ENCODE peak calls at places on chromosomes 1 and 21, in eight cellular contexts. R is AG09319, F is neural crest cell, H is suprapubic skin, T is body of pancreas, D is fibroblast of mammary gland, K is epithelial cell of esophagus, V is colonic mucosa. W is an unnamed sample.

GRCh38 chr1:48007044-48007443 is 9.9 kb upstream of the TRABD2B start:
- DNase-seq in R (no peak), F (no peak), H (no peak), T (no peak), D (peak), K (peak), V (no peak), W (no peak)

GRCh38 chr1:51661081-51661518 is 44.2 kb downstream of the OSBPL9 start:
- DNase-seq in R (peak), F (no peak), H (no peak), T (no peak), D (peak), K (peak), V (no peak), W (no peak)

GRCh38 chr1:71365451-71365850 is 284.6 kb upstream of the ZRANB2 start:
- DNase-seq in R (no peak), F (no peak), H (no peak), T (no peak), D (peak), K (peak), V (no peak), W (no peak)

GRCh38 chr1:79193211-79194079 is 186.9 kb upstream of the ADGRL4 start:
- DNase-seq in R (no peak), F (no peak), H (no peak), T (no peak), D (peak), K (peak), V (no peak), W (no peak)

GRCh38 chr1:7378346-7379130 is 392.6 kb upstream of the VAMP3 start:
- DNase-seq in R (no peak), F (no peak), H (peak), T (no peak), D (no peak), K (no peak), V (peak), W (peak)

GRCh38 chr1:12405325-12406217 is 175.7 kb downstream of the VPS13D start:
- DNase-seq in R (no peak), F (no peak), H (no peak), T (peak), D (peak), K (no peak), V (peak), W (no peak)

GRCh38 chr1:226628624-226629155 is 80.1 kb downstream of the STUM start:
- DNase-seq in R (no peak), F (no peak), H (peak), T (no peak), D (no peak), K (no peak), V (no peak), W (peak)

GRCh38 chr1:214898154-214898553 is 184.4 kb upstream of the KCNK2 start:
- DNase-seq in R (no peak), F (no peak), H (no peak), T (no peak), D (no peak), K (no peak), V (no peak), W (no peak)

GRCh38 chr1:174877208-174877673 is 122.5 kb upstream of the CACYBP start:
- DNase-seq in R (no peak), F (no peak), H (no peak), T (peak), D (peak), K (no peak), V (peak), W (no peak)

GRCh38 chr1:110390096-110390495 is 730 bp downstream of the SLC16A4 start:
- DNase-seq in R (peak), F (no peak), H (no peak), T (no peak), D (peak), K (peak), V (peak), W (no peak)

GRCh38 chr1:228860911-228861829 is 125.9 kb downstream of the RHOU start:
- DNase-seq in R (peak), F (no peak), H (no peak), T (peak), D (peak), K (peak), V (peak), W (no peak)

GRCh38 chr1:6162773-6163172 is 17.3 kb downstream of the CHD5 start:
- DNase-seq in R (no peak), F (no peak), H (no peak), T (no peak), D (no peak), K (no peak), V (no peak), W (no peak)

GRCh38 chr1:238653693-238654321 is 732.6 kb upstream of the CHRM3 start:
- DNase-seq in R (no peak), F (no peak), H (no peak), T (no peak), D (peak), K (peak), V (no peak), W (no peak)

GRCh38 chr21:31397939-31398338 is 53.9 kb upstream of the TIAM1 start:
- DNase-seq in R (no peak), F (peak), H (no peak), T (no peak), D (no peak), K (peak), V (no peak), W (no peak)

GRCh38 chr1:180919183-180919700 is 6.5 kb downstream of the KIAA1614 start:
- DNase-seq in R (no peak), F (no peak), H (no peak), T (no peak), D (no peak), K (no peak), V (no peak), W (no peak)

GRCh38 chr21:45130324-45130774 is 56.0 kb downstream of the ADARB1 start:
- DNase-seq in R (no peak), F (no peak), H (no peak), T (no peak), D (peak), K (peak), V (no peak), W (no peak)

GRCh38 chr1:173562813-173563212 is 40.1 kb downstream of the SLC9C2 start:
- DNase-seq in R (no peak), F (peak), H (no peak), T (no peak), D (no peak), K (no peak), V (no peak), W (no peak)
- TF ChIP-seq CTCF in R (peak), F (peak), H (no peak), T (no peak), D (peak), K (peak), V (no peak), W (peak)

GRCh38 chr1:8447616-8448150 is 129.8 kb downstream of the SLC45A1 start:
- DNase-seq in R (no peak), F (no peak), H (no peak), T (no peak), D (no peak), K (no peak), V (no peak), W (no peak)

GRCh38 chr1:8439015-8439702 is 121.2 kb downstream of the SLC45A1 start:
- DNase-seq in R (peak), F (peak), H (peak), T (peak), D (peak), K (peak), V (peak), W (no peak)

GRCh38 chr1:8438449-8438848 is 120.5 kb downstream of the SLC45A1 start:
- DNase-seq in R (no peak), F (no peak), H (no peak), T (no peak), D (peak), K (no peak), V (no peak), W (no peak)

GRCh38 chr1:8441466-8441865 is 123.6 kb downstream of the SLC45A1 start:
- DNase-seq in R (no peak), F (no peak), H (no peak), T (no peak), D (no peak), K (no peak), V (no peak), W (no peak)

DNA sequence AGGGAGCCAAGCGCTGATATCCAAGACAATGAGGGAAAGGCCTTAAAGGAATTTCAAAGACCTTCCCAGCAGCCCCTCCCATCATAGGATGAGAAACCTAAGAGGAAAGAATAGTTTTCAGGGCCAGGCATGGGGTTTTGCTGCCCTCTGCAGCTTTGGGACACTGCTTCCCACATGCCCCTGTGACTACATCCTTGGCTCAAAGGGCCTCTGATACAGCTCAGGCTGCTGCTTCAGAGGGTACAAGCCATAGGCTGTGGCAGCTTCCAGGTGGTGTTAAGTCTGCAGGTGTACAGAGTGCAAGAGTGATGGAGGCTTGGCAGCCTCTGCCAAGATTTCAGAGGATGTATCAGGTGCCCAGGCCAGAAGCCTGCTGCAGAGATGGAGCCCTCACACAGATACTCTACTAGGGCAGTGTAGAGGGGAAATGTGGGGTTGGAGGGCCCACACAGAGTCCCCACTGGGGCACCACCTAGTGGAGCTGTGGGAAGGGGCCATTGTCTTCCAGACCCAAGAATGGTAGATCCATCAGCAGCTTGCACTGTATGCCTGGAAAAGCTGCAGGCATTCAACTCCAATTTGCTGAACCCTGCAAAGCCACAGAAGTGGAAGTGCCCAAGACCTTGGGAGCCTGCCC is 125.8 kb downstream of the SLC45A1 start:
- DNase-seq in R (no peak), F (no peak), H (no peak), T (no peak), D (peak), K (no peak), V (no peak), W (no peak)
- TF ChIP-seq CTCF in R (no peak), F (no peak), H (no peak), T (no peak), D (peak), K (no peak), V (no peak), W (peak)

DNA sequence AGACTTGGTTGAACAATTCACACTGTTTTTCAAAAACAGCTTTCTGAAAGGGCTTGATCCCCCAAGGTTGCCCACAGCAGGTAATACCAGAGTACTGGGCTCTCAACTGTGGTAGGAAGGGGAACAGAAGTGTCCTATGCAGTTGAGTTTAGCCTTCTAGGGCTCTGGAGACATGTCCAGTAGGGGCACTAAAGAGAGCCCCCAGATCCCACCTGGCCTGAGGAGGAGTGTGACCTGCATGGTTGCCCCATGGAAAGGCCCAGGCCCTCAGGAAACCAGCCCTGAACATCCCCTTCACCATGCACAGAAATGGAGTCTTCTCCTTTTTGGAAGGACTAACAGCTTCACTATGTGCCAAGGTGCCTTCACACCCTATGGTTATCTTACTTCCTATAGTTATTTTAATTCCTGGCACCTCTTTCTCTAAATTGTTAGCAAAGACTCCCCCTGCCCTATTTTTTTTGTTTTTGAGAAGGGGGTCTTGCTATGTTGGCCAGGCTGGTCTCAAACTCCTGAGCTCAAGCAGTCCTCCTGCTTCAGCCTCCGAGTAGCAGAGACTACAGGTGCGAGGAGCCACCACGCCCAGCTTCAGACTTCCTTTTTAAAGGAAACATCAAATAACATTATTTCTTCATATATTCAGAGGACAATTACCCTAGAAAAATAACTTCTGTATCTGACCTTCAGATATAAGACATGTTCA is 16.8 kb upstream of the LSS start:
- DNase-seq in R (no peak), F (no peak), H (peak), T (no peak), D (no peak), K (no peak), V (no peak), W (no peak)
- TF ChIP-seq CTCF in R (no peak), F (no peak), H (no peak), T (no peak), D (no peak), K (no peak), V (no peak), W (no peak)

GRCh38 chr1:165290143-165290542 is 66.4 kb downstream of the LMX1A start:
- DNase-seq in R (no peak), F (no peak), H (no peak), T (no peak), D (peak), K (no peak), V (no peak), W (no peak)
- TF ChIP-seq CTCF in R (no peak), F (peak), H (no peak), T (no peak), D (peak), K (no peak), V (no peak), W (no peak)

DNA sequence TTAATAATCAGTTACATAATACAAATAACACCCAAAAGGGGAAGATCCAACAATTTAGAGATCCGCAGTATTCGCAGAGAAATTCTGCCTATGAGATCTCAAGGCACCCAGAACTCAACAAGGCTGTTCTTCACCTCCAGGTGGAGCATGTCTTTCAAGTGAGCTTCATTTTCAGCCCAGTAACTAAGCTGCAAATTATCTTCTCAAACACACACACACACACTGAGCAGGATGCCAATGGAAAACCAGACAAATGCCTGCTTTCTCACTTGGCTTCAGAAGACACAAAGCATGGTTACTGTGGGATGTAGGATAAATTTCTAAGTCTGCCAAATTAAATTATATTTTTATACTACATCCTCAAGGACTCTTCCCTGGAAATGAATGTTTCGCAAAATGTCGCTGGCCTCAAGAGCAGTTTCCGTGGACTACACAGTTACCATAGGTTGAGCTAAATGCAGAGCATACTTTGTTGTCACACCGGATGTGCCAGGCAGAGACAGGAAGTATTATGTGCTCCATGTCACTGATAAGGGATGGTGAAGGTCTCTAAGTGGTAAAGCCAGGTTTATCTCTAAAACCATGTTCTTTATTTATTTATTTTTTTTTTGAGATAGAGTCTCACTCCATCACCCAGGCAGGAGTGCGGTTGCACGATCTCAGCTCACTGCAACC is 30.3 kb downstream of the UBR4 start:
- DNase-seq in R (no peak), F (no peak), H (no peak), T (peak), D (peak), K (peak), V (no peak), W (no peak)
- TF ChIP-seq CTCF in R (peak), F (peak), H (no peak), T (peak), D (peak), K (peak), V (no peak), W (peak)

DNA sequence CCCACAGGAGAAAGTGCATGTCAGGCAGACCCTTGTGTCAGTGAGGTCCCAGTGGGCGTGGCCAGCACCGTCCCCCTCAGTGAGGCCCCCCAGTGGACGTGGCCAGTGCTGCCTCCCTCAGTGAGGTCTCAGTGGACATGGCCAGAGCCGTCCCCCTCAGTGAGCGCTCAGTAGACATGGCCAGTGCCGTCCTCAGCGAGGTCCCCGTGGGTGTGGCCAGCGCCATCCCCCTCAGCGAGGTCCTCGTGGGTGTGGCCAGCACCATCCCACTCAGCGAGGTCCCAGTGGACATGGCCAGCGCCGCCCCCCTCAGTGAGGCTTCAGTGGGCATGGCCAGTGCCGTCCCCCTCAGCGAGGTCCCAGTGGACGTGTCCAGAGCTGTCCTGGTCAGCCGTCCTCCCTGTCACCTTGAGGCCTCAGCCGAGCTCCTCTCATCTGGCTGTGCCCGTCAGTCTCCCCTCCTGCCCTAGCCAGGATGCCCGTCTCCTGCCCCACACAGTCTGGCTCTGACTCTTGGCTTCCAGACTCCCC is 35.5 kb downstream of the PDE9A start:
- DNase-seq in R (no peak), F (no peak), H (no peak), T (no peak), D (no peak), K (no peak), V (no peak), W (peak)
- TF ChIP-seq CTCF in R (no peak), F (no peak), H (no peak), T (no peak), D (no peak), K (no peak), V (no peak), W (no peak)

DNA sequence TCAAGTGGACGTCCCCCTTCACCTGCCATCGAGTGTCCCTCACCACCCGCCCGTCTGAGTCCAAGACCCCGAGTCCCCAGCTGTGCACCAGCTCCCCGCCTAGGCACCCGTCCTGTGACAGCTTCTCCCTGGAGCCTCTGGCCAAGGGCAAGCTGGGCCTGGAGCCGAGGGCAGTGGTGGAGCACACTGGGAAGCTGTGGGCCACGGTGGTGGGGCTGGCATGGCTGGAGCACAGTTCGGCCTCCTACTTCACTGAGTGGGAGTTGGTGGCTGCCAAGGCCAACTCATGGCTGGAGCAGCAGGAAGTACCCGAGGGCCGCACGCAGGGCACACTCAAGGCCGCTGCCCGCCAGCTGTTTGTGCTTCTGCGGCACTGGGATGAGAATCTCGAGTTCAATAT is 63.2 kb downstream of the VWA5B1 start:
- DNase-seq in R (no peak), F (no peak), H (no peak), T (no peak), D (no peak), K (no peak), V (no peak), W (no peak)
- TF ChIP-seq CTCF in R (no peak), F (no peak), H (no peak), T (no peak), D (no peak), K (no peak), V (no peak), W (no peak)

GRCh38 chr1:116134178-116134773 is 23.1 kb downstream of the MAB21L3 start:
- DNase-seq in R (no peak), F (no peak), H (no peak), T (no peak), D (peak), K (no peak), V (peak), W (no peak)
- TF ChIP-seq CTCF in R (peak), F (peak), H (no peak), T (no peak), D (peak), K (peak), V (no peak), W (peak)

DNA sequence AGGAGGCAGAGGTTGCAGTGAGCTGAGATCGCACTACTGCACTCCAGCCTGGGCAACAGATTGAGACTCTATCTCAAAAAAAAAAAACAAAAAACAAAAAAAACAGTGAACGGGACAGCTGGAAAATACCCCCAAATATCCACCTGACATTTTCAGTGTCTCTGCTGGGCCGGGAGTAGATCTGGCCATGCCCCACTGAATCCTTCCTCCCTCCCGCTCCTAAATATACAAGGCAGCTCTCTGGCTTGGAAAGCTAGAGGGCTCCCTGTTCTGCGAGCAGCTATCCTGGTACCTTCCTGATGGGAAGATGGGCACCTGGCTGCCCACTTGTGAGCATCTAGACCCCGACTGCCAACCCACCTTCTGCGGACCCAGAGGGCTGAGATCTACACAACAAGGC is 21.4 kb downstream of the SPSB1 start:
- DNase-seq in R (no peak), F (no peak), H (no peak), T (no peak), D (no peak), K (no peak), V (no peak), W (no peak)
- TF ChIP-seq CTCF in R (no peak), F (no peak), H (no peak), T (no peak), D (no peak), K (no peak), V (no peak), W (peak)

DNA sequence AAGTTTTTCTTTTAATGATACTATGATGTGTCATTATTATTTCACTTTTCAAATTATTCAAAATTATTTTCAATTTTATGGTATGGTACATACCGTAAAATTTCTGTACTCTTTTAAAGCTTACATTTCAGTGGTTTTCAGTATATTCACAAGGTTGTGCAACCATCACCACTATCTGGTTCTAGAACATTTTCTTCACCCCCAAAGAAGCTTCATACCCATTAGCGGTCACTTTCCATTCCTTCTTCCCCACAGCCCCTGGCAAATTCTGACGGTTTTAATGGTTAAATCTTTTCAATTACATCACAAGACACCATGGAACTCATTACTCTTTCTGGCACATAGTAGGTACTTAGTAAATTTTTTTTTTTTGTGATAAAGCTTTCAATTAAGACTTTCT is 22.8 kb upstream of the ATP5PO start:
- DNase-seq in R (no peak), F (no peak), H (no peak), T (no peak), D (no peak), K (no peak), V (no peak), W (no peak)
- TF ChIP-seq CTCF in R (no peak), F (no peak), H (no peak), T (no peak), D (no peak), K (no peak), V (no peak), W (no peak)

W was measured in chondrocyte.